ENCODE peak calls at places on chromosomes 5 and 9, in ten cellular contexts. One of them, this sample, is unnamed.

GRCh38 chr5:10264569-10264968 is 14.5 kb downstream of the CCT5 start:
- DNase-seq in GM23338: no peak
- DNase-seq in coronary artery: no peak
- DNase-seq in dorsolateral prefrontal cortex: no peak
- DNase-seq in right atrium auricular region: no peak
- DNase-seq in prostate gland: no peak
- DNase-seq in fibroblast of lung: no peak
- DNase-seq in GM20000: no peak
- DNase-seq in upper lobe of left lung: no peak
- DNase-seq in epithelial cell of esophagus: no peak
- DNase-seq in this sample: no peak

GRCh38 chr9:81030027-81030426 is 659.3 kb downstream of the TLE1 start:
- DNase-seq in GM23338: no peak
- DNase-seq in coronary artery: no peak
- DNase-seq in dorsolateral prefrontal cortex: no peak
- DNase-seq in right atrium auricular region: no peak
- DNase-seq in prostate gland: no peak
- DNase-seq in fibroblast of lung: no peak
- DNase-seq in GM20000: no peak
- DNase-seq in upper lobe of left lung: no peak
- DNase-seq in epithelial cell of esophagus: no peak
- DNase-seq in this sample: no peak

GRCh38 chr9:107749787-107750444 is 260.3 kb upstream of the KLF4 start:
- DNase-seq in GM23338: peak; percentile 69
- DNase-seq in coronary artery: peak; percentile 96
- DNase-seq in dorsolateral prefrontal cortex: peak; percentile 80
- DNase-seq in right atrium auricular region: peak; percentile 96
- DNase-seq in prostate gland: peak; percentile 85
- DNase-seq in fibroblast of lung: peak; percentile 97
- DNase-seq in GM20000: no peak
- DNase-seq in upper lobe of left lung: peak; percentile 87
- DNase-seq in epithelial cell of esophagus: peak; percentile 66
- DNase-seq in this sample: no peak

GRCh38 chr5:36558652-36559051 is 47.8 kb upstream of the SLC1A3 start:
- DNase-seq in GM23338: no peak
- DNase-seq in coronary artery: no peak
- DNase-seq in dorsolateral prefrontal cortex: no peak
- DNase-seq in right atrium auricular region: no peak
- DNase-seq in prostate gland: no peak
- DNase-seq in fibroblast of lung: no peak
- DNase-seq in GM20000: no peak
- DNase-seq in upper lobe of left lung: no peak
- DNase-seq in epithelial cell of esophagus: no peak
- DNase-seq in this sample: no peak

GRCh38 chr5:14591548-14591947 is 10.0 kb downstream of the OTULINL start:
- DNase-seq in GM23338: no peak
- DNase-seq in coronary artery: no peak
- DNase-seq in dorsolateral prefrontal cortex: no peak
- DNase-seq in right atrium auricular region: no peak
- DNase-seq in prostate gland: no peak
- DNase-seq in fibroblast of lung: peak; percentile 9
- DNase-seq in GM20000: no peak
- DNase-seq in upper lobe of left lung: no peak
- DNase-seq in epithelial cell of esophagus: no peak
- DNase-seq in this sample: no peak

GRCh38 chr5:163696270-163696887 is 191.0 kb downstream of the MAT2B start:
- DNase-seq in GM23338: peak; percentile 88
- DNase-seq in coronary artery: no peak
- DNase-seq in dorsolateral prefrontal cortex: no peak
- DNase-seq in right atrium auricular region: no peak
- DNase-seq in prostate gland: peak; percentile 5
- DNase-seq in fibroblast of lung: peak; percentile 91
- DNase-seq in GM20000: peak; percentile 43
- DNase-seq in upper lobe of left lung: peak; percentile 23
- DNase-seq in epithelial cell of esophagus: peak; percentile 79
- DNase-seq in this sample: peak; percentile 41

GRCh38 chr5:119273391-119273839 is 82.4 kb upstream of the TNFAIP8 start:
- DNase-seq in GM23338: no peak
- DNase-seq in coronary artery: no peak
- DNase-seq in dorsolateral prefrontal cortex: no peak
- DNase-seq in right atrium auricular region: no peak
- DNase-seq in prostate gland: no peak
- DNase-seq in fibroblast of lung: no peak
- DNase-seq in GM20000: no peak
- DNase-seq in upper lobe of left lung: peak; percentile 72
- DNase-seq in epithelial cell of esophagus: no peak
- DNase-seq in this sample: no peak

GRCh38 chr9:131470581-131470991 is 32.1 kb upstream of the POMT1 start:
- DNase-seq in GM23338: no peak
- DNase-seq in coronary artery: peak; percentile 63
- DNase-seq in dorsolateral prefrontal cortex: no peak
- DNase-seq in right atrium auricular region: no peak
- DNase-seq in prostate gland: no peak
- DNase-seq in fibroblast of lung: no peak
- DNase-seq in GM20000: no peak
- DNase-seq in upper lobe of left lung: no peak
- DNase-seq in epithelial cell of esophagus: no peak
- DNase-seq in this sample: no peak

GRCh38 chr9:86340356-86341006 is 13.7 kb downstream of the TUT7 start:
- DNase-seq in GM23338: no peak
- DNase-seq in coronary artery: no peak
- DNase-seq in dorsolateral prefrontal cortex: no peak
- DNase-seq in right atrium auricular region: no peak
- DNase-seq in prostate gland: no peak
- DNase-seq in fibroblast of lung: no peak
- DNase-seq in GM20000: no peak
- DNase-seq in upper lobe of left lung: no peak
- DNase-seq in epithelial cell of esophagus: no peak
- DNase-seq in this sample: no peak

GRCh38 chr9:114030364-114030763 is 47.7 kb downstream of the AMBP start:
- DNase-seq in GM23338: no peak
- DNase-seq in coronary artery: no peak
- DNase-seq in dorsolateral prefrontal cortex: no peak
- DNase-seq in right atrium auricular region: peak; percentile 53
- DNase-seq in prostate gland: peak; percentile 2
- DNase-seq in fibroblast of lung: no peak
- DNase-seq in GM20000: no peak
- DNase-seq in upper lobe of left lung: peak; percentile 17
- DNase-seq in epithelial cell of esophagus: no peak
- DNase-seq in this sample: no peak

GRCh38 chr5:1516615-1517601 is 6.9 kb downstream of the LPCAT1 start:
- DNase-seq in GM23338: no peak
- DNase-seq in coronary artery: peak; percentile 62
- DNase-seq in dorsolateral prefrontal cortex: peak; percentile 39
- DNase-seq in right atrium auricular region: peak; percentile 57
- DNase-seq in prostate gland: no peak
- DNase-seq in fibroblast of lung: peak; percentile 83
- DNase-seq in GM20000: no peak
- DNase-seq in upper lobe of left lung: peak; percentile 56
- DNase-seq in epithelial cell of esophagus: peak; percentile 60
- DNase-seq in this sample: peak; percentile 11

GRCh38 chr9:133090187-133090586 is 28.4 kb downstream of the CEL start:
- DNase-seq in GM23338: no peak
- DNase-seq in coronary artery: no peak
- DNase-seq in dorsolateral prefrontal cortex: no peak
- DNase-seq in right atrium auricular region: no peak
- DNase-seq in prostate gland: no peak
- DNase-seq in fibroblast of lung: no peak
- DNase-seq in GM20000: no peak
- DNase-seq in upper lobe of left lung: no peak
- DNase-seq in epithelial cell of esophagus: no peak
- DNase-seq in this sample: no peak

DNA sequence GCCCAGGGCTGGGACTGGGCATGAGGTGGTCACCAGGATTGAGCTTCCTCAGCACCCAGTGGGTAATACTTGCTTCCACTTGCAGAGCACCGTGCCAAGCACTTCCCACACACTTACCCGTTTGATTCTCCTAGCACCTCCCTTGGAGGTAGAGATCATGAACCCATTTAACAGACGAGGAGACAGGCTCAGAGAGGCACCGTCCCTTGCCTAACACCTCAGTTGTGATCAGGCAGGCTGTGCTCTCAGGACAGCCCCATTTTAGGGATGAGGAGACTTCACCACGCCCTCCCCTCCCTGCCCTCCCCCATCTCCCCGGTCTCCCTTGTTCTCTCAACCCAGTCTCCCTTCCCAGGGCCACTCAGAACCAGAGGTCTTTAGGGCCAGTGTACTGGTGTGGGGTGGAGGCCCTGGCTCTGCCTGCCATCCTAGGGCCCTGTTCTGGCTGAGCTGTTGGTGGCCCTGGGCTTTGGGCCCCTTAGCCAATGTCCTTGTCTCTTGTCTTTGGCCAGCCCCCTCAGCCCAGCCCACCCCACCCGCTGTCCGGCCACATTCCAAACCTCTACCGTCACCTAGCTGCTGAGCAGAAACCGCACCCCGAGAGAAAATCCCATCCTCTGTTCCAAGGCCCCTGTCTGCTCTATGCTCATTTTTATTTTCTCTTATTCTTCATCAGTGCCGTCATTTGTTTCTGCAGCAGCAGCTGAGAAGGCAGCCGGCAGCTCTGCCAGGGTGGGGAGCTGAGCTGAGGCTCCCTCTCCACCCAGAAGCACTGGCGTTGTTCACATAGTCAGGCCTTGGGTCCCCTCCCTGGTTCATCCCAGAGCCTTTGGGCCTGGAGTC is 33.8 kb downstream of the OLFML2A start:
- DNase-seq in GM23338: peak; percentile 93
- DNase-seq in coronary artery: peak; percentile 70
- DNase-seq in dorsolateral prefrontal cortex: no peak
- DNase-seq in right atrium auricular region: no peak
- DNase-seq in prostate gland: no peak
- DNase-seq in fibroblast of lung: peak; percentile 79
- DNase-seq in GM20000: no peak
- DNase-seq in upper lobe of left lung: no peak
- DNase-seq in epithelial cell of esophagus: peak; percentile 86
- DNase-seq in this sample: no peak
- TF ChIP-seq CTCF in GM23338: no peak
- TF ChIP-seq CTCF in coronary artery: no peak
- TF ChIP-seq CTCF in dorsolateral prefrontal cortex: no peak
- TF ChIP-seq CTCF in right atrium auricular region: no peak
- TF ChIP-seq CTCF in prostate gland: no peak
- TF ChIP-seq CTCF in fibroblast of lung: no peak
- TF ChIP-seq CTCF in GM20000: no peak
- TF ChIP-seq CTCF in upper lobe of left lung: no peak
- TF ChIP-seq CTCF in epithelial cell of esophagus: no peak
- TF ChIP-seq CTCF in this sample: no peak

GRCh38 chr9:33267368-33267767 is 2.5 kb downstream of the CHMP5 start:
- DNase-seq in GM23338: no peak
- DNase-seq in coronary artery: no peak
- DNase-seq in dorsolateral prefrontal cortex: no peak
- DNase-seq in right atrium auricular region: no peak
- DNase-seq in prostate gland: no peak
- DNase-seq in fibroblast of lung: no peak
- DNase-seq in GM20000: no peak
- DNase-seq in upper lobe of left lung: no peak
- DNase-seq in epithelial cell of esophagus: no peak
- DNase-seq in this sample: no peak

GRCh38 chr9:33265211-33265885 is 499 bp downstream of the CHMP5 start:
- DNase-seq in GM23338: no peak
- DNase-seq in coronary artery: no peak
- DNase-seq in dorsolateral prefrontal cortex: no peak
- DNase-seq in right atrium auricular region: no peak
- DNase-seq in prostate gland: no peak
- DNase-seq in fibroblast of lung: no peak
- DNase-seq in GM20000: no peak
- DNase-seq in upper lobe of left lung: peak; percentile 28
- DNase-seq in epithelial cell of esophagus: no peak
- DNase-seq in this sample: no peak

GRCh38 chr9:33263936-33264472 is 504 bp downstream of the BAG1 start:
- DNase-seq in GM23338: no peak
- DNase-seq in coronary artery: no peak
- DNase-seq in dorsolateral prefrontal cortex: peak; percentile 59
- DNase-seq in right atrium auricular region: peak; percentile 75
- DNase-seq in prostate gland: peak; percentile 37
- DNase-seq in fibroblast of lung: peak; percentile 25
- DNase-seq in GM20000: peak; percentile 60
- DNase-seq in upper lobe of left lung: peak; percentile 67
- DNase-seq in epithelial cell of esophagus: peak; percentile 15
- DNase-seq in this sample: no peak

GRCh38 chr9:33263131-33263935 is 1.2 kb downstream of the BAG1 start:
- DNase-seq in GM23338: peak; percentile 32
- DNase-seq in coronary artery: no peak
- DNase-seq in dorsolateral prefrontal cortex: no peak
- DNase-seq in right atrium auricular region: peak; percentile 9
- DNase-seq in prostate gland: peak; percentile 15
- DNase-seq in fibroblast of lung: peak; percentile 34
- DNase-seq in GM20000: peak; percentile 32
- DNase-seq in upper lobe of left lung: no peak
- DNase-seq in epithelial cell of esophagus: peak; percentile 32
- DNase-seq in this sample: no peak

GRCh38 chr9:33264473-33265177 is at the start of the genes BAG1 and CHMP5:
- DNase-seq in GM23338: peak; percentile 100
- DNase-seq in coronary artery: peak; percentile 100
- DNase-seq in dorsolateral prefrontal cortex: peak; percentile 100
- DNase-seq in right atrium auricular region: peak; percentile 99
- DNase-seq in prostate gland: peak; percentile 100
- DNase-seq in fibroblast of lung: peak; percentile 99
- DNase-seq in GM20000: peak; percentile 99
- DNase-seq in upper lobe of left lung: peak; percentile 100
- DNase-seq in epithelial cell of esophagus: peak; percentile 100
- DNase-seq in this sample: peak; percentile 100
- TF ChIP-seq CTCF in GM23338: no peak
- TF ChIP-seq CTCF in coronary artery: peak; percentile 11
- TF ChIP-seq CTCF in dorsolateral prefrontal cortex: peak; percentile 43
- TF ChIP-seq CTCF in right atrium auricular region: no peak
- TF ChIP-seq CTCF in prostate gland: peak; percentile 50
- TF ChIP-seq CTCF in fibroblast of lung: peak; percentile 36
- TF ChIP-seq CTCF in GM20000: no peak
- TF ChIP-seq CTCF in upper lobe of left lung: peak; percentile 43
- TF ChIP-seq CTCF in epithelial cell of esophagus: peak; percentile 48
- TF ChIP-seq CTCF in this sample: peak; percentile 15

GRCh38 chr5:159581502-159582249 is 251.4 kb upstream of the IL12B start:
- DNase-seq in GM23338: peak; percentile 21
- DNase-seq in coronary artery: no peak
- DNase-seq in dorsolateral prefrontal cortex: no peak
- DNase-seq in right atrium auricular region: no peak
- DNase-seq in prostate gland: peak; percentile 24
- DNase-seq in fibroblast of lung: peak; percentile 71
- DNase-seq in GM20000: no peak
- DNase-seq in upper lobe of left lung: no peak
- DNase-seq in epithelial cell of esophagus: peak; percentile 95
- DNase-seq in this sample: no peak
- TF ChIP-seq CTCF in GM23338: peak; percentile 31
- TF ChIP-seq CTCF in coronary artery: no peak
- TF ChIP-seq CTCF in dorsolateral prefrontal cortex: no peak
- TF ChIP-seq CTCF in right atrium auricular region: no peak
- TF ChIP-seq CTCF in prostate gland: no peak
- TF ChIP-seq CTCF in fibroblast of lung: peak; percentile 34
- TF ChIP-seq CTCF in GM20000: no peak
- TF ChIP-seq CTCF in upper lobe of left lung: no peak
- TF ChIP-seq CTCF in epithelial cell of esophagus: no peak
- TF ChIP-seq CTCF in this sample: no peak

DNA sequence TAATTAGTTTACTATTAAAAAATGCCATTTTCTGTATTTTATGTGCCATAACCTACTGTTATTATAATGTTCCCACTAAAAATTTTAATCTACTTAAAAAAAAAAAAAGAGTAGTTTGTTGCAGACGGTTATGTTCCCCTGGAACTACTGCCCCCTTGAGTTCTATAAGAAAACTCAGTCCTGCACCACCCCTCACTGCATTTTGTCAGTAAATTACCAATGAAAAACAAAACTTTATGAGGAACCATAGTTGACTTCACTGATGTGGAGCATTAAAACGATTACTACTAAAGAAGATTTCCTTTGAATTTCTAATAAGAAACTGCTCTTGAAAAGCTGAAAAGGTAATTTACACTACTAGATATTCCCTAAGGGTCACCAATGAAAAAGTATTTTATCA is 288.7 kb downstream of the FBXL17 start:
- DNase-seq in GM23338: peak; percentile 68
- DNase-seq in coronary artery: no peak
- DNase-seq in dorsolateral prefrontal cortex: no peak
- DNase-seq in right atrium auricular region: no peak
- DNase-seq in prostate gland: no peak
- DNase-seq in fibroblast of lung: peak; percentile 56
- DNase-seq in GM20000: peak; percentile 6
- DNase-seq in upper lobe of left lung: no peak
- DNase-seq in epithelial cell of esophagus: peak; percentile 10
- DNase-seq in this sample: no peak
- TF ChIP-seq CTCF in GM23338: peak; percentile 77
- TF ChIP-seq CTCF in coronary artery: no peak
- TF ChIP-seq CTCF in dorsolateral prefrontal cortex: no peak
- TF ChIP-seq CTCF in right atrium auricular region: no peak
- TF ChIP-seq CTCF in prostate gland: no peak
- TF ChIP-seq CTCF in fibroblast of lung: peak; percentile 65
- TF ChIP-seq CTCF in GM20000: no peak
- TF ChIP-seq CTCF in upper lobe of left lung: no peak
- TF ChIP-seq CTCF in epithelial cell of esophagus: peak; percentile 42
- TF ChIP-seq CTCF in this sample: peak; percentile 40